ENCODE peak calls at places on chromosomes 6 and 20, in six cellular contexts. N is AG04450; H is fibroblast of lung; C is neural crest cell; S is Caco-2; F is CD8-positive, alpha-beta T cell. W is an unnamed sample.

GRCh38 chr20:44247676-44248419 is 740 bp downstream of the GDAP1L1 start:
- DNase-seq in N (no peak), H (peak; percentile 21), F (no peak), S (peak; percentile 95), C (peak; percentile 73), W (peak; percentile 1)

GRCh38 chr20:60851826-60852704 is 400.0 kb upstream of the CDH4 start:
- DNase-seq in S (peak; percentile 47), H (no peak), C (peak; percentile 42), F (no peak), N (no peak), W (no peak)

GRCh38 chr6:38233161-38233791 is 406.5 kb downstream of the BTBD9 start:
- DNase-seq in F (no peak), N (no peak), C (no peak), H (peak; percentile 21), S (no peak), W (no peak)

GRCh38 chr20:32479697-32480140 is 105.4 kb downstream of the NOL4L start:
- DNase-seq in C (no peak), H (no peak), F (no peak), N (no peak), S (no peak), W (no peak)

GRCh38 chr6:166556871-166557322 is 29.6 kb downstream of the RAMACL start:
- DNase-seq in S (no peak), F (no peak), C (no peak), H (peak; percentile 92), N (no peak), W (peak; percentile 100)

GRCh38 chr20:9200196-9200595 is 131.3 kb downstream of the PLCB4 start:
- DNase-seq in F (no peak), S (no peak), N (no peak), H (peak; percentile 62), C (no peak), W (no peak)

GRCh38 chr20:49045440-49046086 is 549 bp upstream of the CSE1L start:
- DNase-seq in H (peak; percentile 3), F (peak; percentile 9), S (no peak), C (no peak), N (no peak), W (no peak)

GRCh38 chr6:27096834-27097511 is 150.5 kb upstream of the PRSS16 start:
- DNase-seq in C (peak; percentile 6), H (peak; percentile 76), F (no peak), N (peak; percentile 26), S (peak; percentile 78), W (no peak)

GRCh38 chr6:1524040-1524480 is 85.7 kb upstream of the FOXC1 start:
- DNase-seq in H (peak; percentile 57), S (peak; percentile 95), F (peak; percentile 73), C (peak; percentile 25), N (no peak), W (no peak)

GRCh38 chr6:130978660-130979396 is 84.2 kb downstream of the EPB41L2 start:
- DNase-seq in N (no peak), H (no peak), S (no peak), F (no peak), C (no peak), W (no peak)

GRCh38 chr6:105675715-105676397 is 273.0 kb upstream of the PREP start:
- DNase-seq in H (peak; percentile 76), F (no peak), N (peak; percentile 37), C (no peak), S (no peak), W (peak; percentile 46)

GRCh38 chr20:7383218-7383617 is 557.0 kb downstream of the HAO1 start:
- DNase-seq in C (no peak), H (no peak), S (no peak), F (no peak), N (no peak), W (no peak)

GRCh38 chr20:7392551-7392950 is 547.7 kb downstream of the HAO1 start:
- DNase-seq in S (no peak), H (no peak), F (no peak), N (no peak), C (no peak), W (peak; percentile 39)

GRCh38 chr20:7387638-7388193 is 552.5 kb downstream of the HAO1 start:
- DNase-seq in H (no peak), N (no peak), C (no peak), S (no peak), F (no peak), W (no peak)
- TF ChIP-seq CTCF in H (no peak), N (no peak), C (no peak), S (no peak), F (no peak), W (no peak)

DNA sequence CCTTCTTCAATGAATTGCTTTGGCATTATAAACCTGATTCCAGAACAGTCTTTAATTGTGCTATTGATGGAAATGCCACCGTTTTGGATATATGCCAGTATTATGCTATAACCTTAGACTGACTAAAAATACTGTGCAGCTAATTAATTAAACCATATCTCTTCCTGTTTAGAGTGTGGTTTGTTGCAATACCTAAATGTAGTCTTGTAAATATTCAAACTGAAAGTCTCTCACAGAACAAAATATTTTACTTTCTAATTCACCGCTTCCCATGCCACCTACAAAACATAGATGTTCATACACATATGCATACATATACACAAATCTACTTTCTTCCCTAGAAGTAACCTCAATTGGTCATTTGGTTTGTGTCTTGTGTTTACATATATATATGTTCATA is 126.6 kb downstream of the SIM1 start:
- DNase-seq in F (no peak), S (no peak), N (no peak), C (no peak), H (no peak), W (no peak)
- TF ChIP-seq CTCF in F (no peak), S (no peak), N (no peak), C (no peak), H (no peak), W (no peak)

GRCh38 chr6:409370-409972 is 17.9 kb downstream of the IRF4 start:
- DNase-seq in F (no peak), C (no peak), S (no peak), N (no peak), H (no peak), W (no peak)

GRCh38 chr6:408148-408547 is 16.6 kb downstream of the IRF4 start:
- DNase-seq in N (no peak), H (no peak), F (no peak), S (no peak), C (no peak), W (no peak)

GRCh38 chr6:410555-411395 is 19.2 kb downstream of the IRF4 start:
- DNase-seq in N (no peak), S (no peak), C (no peak), H (no peak), F (no peak), W (no peak)

GRCh38 chr6:411402-412145 is 20.0 kb downstream of the IRF4 start:
- DNase-seq in C (no peak), N (no peak), S (no peak), F (no peak), H (no peak), W (no peak)

GRCh38 chr6:408599-409102 is 17.1 kb downstream of the IRF4 start:
- DNase-seq in C (peak; percentile 49), S (peak; percentile 29), F (no peak), H (peak; percentile 48), N (no peak), W (peak; percentile 14)
- TF ChIP-seq CTCF in C (peak; percentile 62), S (peak; percentile 17), F (no peak), H (peak; percentile 41), N (peak; percentile 30), W (peak; percentile 37)

GRCh38 chr6:119035459-119035858 is 43.0 kb downstream of the FAM184A start:
- DNase-seq in H (no peak), S (peak; percentile 38), N (no peak), C (no peak), F (no peak), W (no peak)
- TF ChIP-seq CTCF in H (no peak), S (no peak), N (no peak), C (no peak), F (no peak), W (no peak)

GRCh38 chr6:303948-304558 is 11.8 kb downstream of the DUSP22 start:
- DNase-seq in S (no peak), C (no peak), N (no peak), F (no peak), H (no peak), W (no peak)
- TF ChIP-seq CTCF in S (peak; percentile 32), C (no peak), N (peak; percentile 4), F (no peak), H (no peak), W (peak; percentile 14)

GRCh38 chr20:62405981-62406513 is 1.0 kb downstream of the CABLES2 start:
- DNase-seq in F (no peak), S (no peak), H (no peak), C (no peak), N (no peak), W (no peak)

GRCh38 chr20:62404112-62404665 is 2.9 kb downstream of the CABLES2 start:
- DNase-seq in F (no peak), N (no peak), H (no peak), C (no peak), S (no peak), W (no peak)

GRCh38 chr20:62406635-62407176 is 379 bp downstream of the CABLES2 start:
- DNase-seq in S (no peak), H (no peak), F (no peak), C (no peak), N (no peak), W (no peak)

GRCh38 chr20:62404761-62405107 is 2.4 kb downstream of the CABLES2 start:
- DNase-seq in F (no peak), C (no peak), N (no peak), S (no peak), H (no peak), W (no peak)

DNA sequence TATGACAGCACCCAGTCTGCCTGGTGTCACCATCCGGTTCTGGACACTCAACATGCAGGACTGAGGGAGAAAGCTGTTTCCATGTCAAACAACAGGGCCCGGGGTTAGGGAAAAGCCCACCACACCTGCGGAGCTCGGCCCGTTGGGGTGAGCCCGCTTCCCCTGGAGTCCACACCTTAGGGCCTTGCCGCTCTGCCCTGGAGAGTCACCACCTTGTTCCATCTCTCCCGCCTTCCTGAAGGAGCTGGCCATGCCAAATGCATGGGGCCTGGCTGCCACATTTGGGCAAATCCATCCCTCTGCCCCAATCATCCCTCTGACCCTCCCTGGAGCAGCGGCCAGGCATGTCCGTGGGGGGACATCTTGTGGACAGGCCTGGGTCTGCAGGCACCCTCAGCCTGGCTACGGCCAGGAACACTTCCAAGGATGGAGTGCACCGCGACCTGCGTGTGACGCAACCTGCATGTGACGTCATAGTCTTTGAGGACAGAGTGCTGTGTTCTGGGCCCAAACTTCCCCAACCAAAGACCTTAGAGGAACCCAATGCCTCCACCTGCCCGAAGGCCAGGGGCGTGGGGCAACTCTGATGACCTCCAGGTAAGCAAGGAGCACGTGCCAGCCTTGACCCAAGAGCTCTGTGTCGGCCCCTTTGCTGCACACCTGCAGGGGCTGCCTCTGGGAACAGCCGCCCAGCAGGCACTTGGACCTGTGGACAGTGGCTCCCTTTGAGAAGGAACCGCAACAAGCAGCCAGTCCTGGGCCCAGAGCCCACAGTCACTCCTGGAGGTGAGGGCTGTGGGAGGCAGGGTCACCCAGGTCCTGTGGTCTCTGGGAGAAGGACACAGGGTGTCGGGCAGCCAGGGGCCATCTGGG is 1.7 kb downstream of the CABLES2 start:
- DNase-seq in F (no peak), C (peak; percentile 59), H (peak; percentile 73), S (peak; percentile 95), N (no peak), W (no peak)
- TF ChIP-seq CTCF in F (no peak), C (peak; percentile 62), H (peak; percentile 57), S (peak; percentile 91), N (peak; percentile 49), W (peak; percentile 72)

GRCh38 chr6:89299451-89299850 is 15.6 kb downstream of the GABRR2 start:
- DNase-seq in C (no peak), H (no peak), S (no peak), F (no peak), N (no peak), W (no peak)
- TF ChIP-seq CTCF in C (peak; percentile 33), H (no peak), S (no peak), F (no peak), N (no peak), W (peak; percentile 54)